ENCODE peak calls at places on chromosomes 4 and X, in nine cellular contexts. X is naive thymus-derived CD4-positive, alpha-beta T cell; S is NCI-H1417; P is stimulated activated naive CD4-positive, alpha-beta T cell; L is ACHN; J is Panc1; A is fibroblast of lung; O is stimulated activated CD8-positive, alpha-beta memory T cell treated with anti-CD3 and anti-CD28 coated beads, Interleukin-12 subunit alpha, Interleukin-12 subunit beta, amount 100 ng/mL, for 1 hour; M is islet precursor cell. I is an unnamed sample.
A peak's percentile ranks its signal among the peaks of the same experiment; 100 is the strongest.

GRCh38 chrX:127459784-127460183 is 592.4 kb downstream of the ACTRT1 start:
- DNase-seq in M (no peak), A (no peak), X (no peak), L (no peak), J (no peak), S (no peak), P (no peak), O (no peak), I (no peak)

GRCh38 chr4:62912531-62912930 is 1496.7 kb downstream of the TECRL start:
- DNase-seq in O (no peak), X (no peak), P (no peak), S (peak; percentile 82), L (no peak), M (no peak), A (no peak), J (no peak), I (no peak)

GRCh38 chr4:60648774-60649173 is 551.4 kb upstream of the ADGRL3 start:
- DNase-seq in X (no peak), J (no peak), L (no peak), O (no peak), M (no peak), S (no peak), P (no peak), A (no peak), I (no peak)

GRCh38 chrX:114580336-114580735 is 3.5 kb upstream of the HTR2C start:
- DNase-seq in P (no peak), X (no peak), S (no peak), O (no peak), M (no peak), J (no peak), A (no peak), L (no peak), I (no peak)

GRCh38 chr4:151284534-151285245 is 7.7 kb downstream of the PRSS48 start:
- DNase-seq in X (no peak), P (no peak), O (no peak), M (no peak), L (no peak), A (no peak), J (no peak), S (no peak), I (no peak)

GRCh38 chr4:82500106-82500738 is 61.6 kb downstream of the TMEM150C start:
- DNase-seq in J (no peak), L (no peak), S (peak; percentile 97), A (peak; percentile 51), M (no peak), O (no peak), P (no peak), X (no peak), I (no peak)

GRCh38 chrX:27057883-27058282 is 405.3 kb downstream of the PPP4R3C start:
- DNase-seq in O (no peak), A (no peak), S (peak; percentile 32), X (no peak), L (no peak), P (no peak), J (no peak), M (no peak), I (no peak)

GRCh38 chr4:174316954-174317353 is 33.2 kb downstream of the CEP44 start:
- DNase-seq in L (no peak), X (no peak), A (peak; percentile 45), P (no peak), S (no peak), O (no peak), J (no peak), M (no peak), I (no peak)

GRCh38 chrX:2492536-2493218 is 8.1 kb downstream of the DHRSX start:
- DNase-seq in J (no peak), L (no peak), O (no peak), X (no peak), A (no peak), S (no peak), P (no peak), M (no peak), I (no peak)

GRCh38 chrX:4706961-4707360 is 993.5 kb upstream of the PRKX start:
- DNase-seq in L (no peak), M (no peak), O (no peak), X (no peak), J (no peak), S (no peak), A (no peak), P (no peak), I (no peak)

GRCh38 chr4:113872426-113873260 is 106.8 kb downstream of the ARSJ start:
- DNase-seq in S (no peak), O (no peak), M (peak; percentile 59), A (peak; percentile 68), L (peak; percentile 62), P (no peak), J (no peak), X (no peak), I (no peak)

GRCh38 chrX:71911023-71911730 is 532 bp downstream of the NHSL2 start:
- DNase-seq in L (peak; percentile 3), P (no peak), J (no peak), X (no peak), S (no peak), O (no peak), A (peak; percentile 24), M (peak; percentile 77), I (peak; percentile 26)

GRCh38 chrX:80876877-80877276 is 67.2 kb upstream of the BRWD3 start:
- DNase-seq in J (peak; percentile 10), O (no peak), L (peak; percentile 28), M (no peak), P (peak; percentile 1), A (peak; percentile 19), S (peak; percentile 71), X (no peak), I (no peak)

GRCh38 chr4:44661940-44662622 is 10.7 kb upstream of the YIPF7 start:
- DNase-seq in L (no peak), A (no peak), O (no peak), S (no peak), P (no peak), M (no peak), X (no peak), J (no peak), I (no peak)

GRCh38 chrX:103488332-103488731 is 31.0 kb downstream of the RAB40A start:
- DNase-seq in M (no peak), X (no peak), A (peak; percentile 8), P (no peak), O (no peak), L (peak; percentile 5), J (no peak), S (peak; percentile 32), I (no peak)

GRCh38 chr4:41281038-41281634 is 24.4 kb downstream of the UCHL1 start:
- DNase-seq in P (no peak), O (no peak), M (peak; percentile 73), S (peak; percentile 94), L (peak; percentile 69), X (no peak), J (peak; percentile 75), A (peak; percentile 59), I (peak; percentile 24)

GRCh38 chrX:11137543-11138139 is 26.5 kb downstream of the HCCS start:
- DNase-seq in O (no peak), S (peak; percentile 74), J (no peak), M (no peak), P (no peak), L (peak; percentile 35), X (no peak), A (peak; percentile 13), I (no peak)

GRCh38 chr4:147491076-147491475 is 10.2 kb downstream of the EDNRA start:
- DNase-seq in M (no peak), X (no peak), O (no peak), P (no peak), A (no peak), J (no peak), L (no peak), S (no peak), I (no peak)

GRCh38 chrX:73127700-73128241 is 48.5 kb upstream of the PABPC1L2A start:
- DNase-seq in X (no peak), A (no peak), L (no peak), S (peak; percentile 6), J (no peak), M (peak; percentile 63), P (no peak), O (no peak), I (peak; percentile 35)

GRCh38 chrX:107766470-107767140 is 9.0 kb downstream of the TSC22D3 start:
- DNase-seq in J (no peak), X (no peak), M (peak; percentile 81), O (no peak), L (peak; percentile 37), S (no peak), P (no peak), A (peak; percentile 25), I (peak; percentile 65)

GRCh38 chr4:15381806-15382338 is 46.0 kb upstream of the C1QTNF7 start:
- DNase-seq in X (no peak), O (no peak), P (no peak), M (no peak), A (no peak), L (no peak), J (no peak), S (no peak), I (no peak)

GRCh38 chr4:187017156-187017555 is 293.5 kb upstream of the FAT1 start:
- DNase-seq in M (no peak), O (no peak), J (no peak), X (no peak), A (no peak), S (no peak), L (no peak), P (no peak), I (no peak)

I was measured in thyroid gland.